ENCODE peak calls at places on chromosomes 7 and 10, in six cellular contexts. One of them, this sample, is unnamed.

GRCh38 chr10:91552706-91553105 is 80.2 kb downstream of the PPP1R3C start:
- DNase-seq in HCT116: peak; percentile 2
- DNase-seq in H1: no peak
- DNase-seq in HepG2: no peak
- DNase-seq in GM12878: no peak
- DNase-seq in K562: no peak
- DNase-seq in this sample: peak; percentile 27

GRCh38 chr10:29588640-29589421 is 45.9 kb downstream of the SVIL start:
- DNase-seq in HCT116: no peak
- DNase-seq in H1: no peak
- DNase-seq in HepG2: no peak
- DNase-seq in GM12878: no peak
- DNase-seq in K562: no peak
- DNase-seq in this sample: no peak

GRCh38 chr10:97974526-97975525 is 55.6 kb downstream of the CRTAC1 start:
- DNase-seq in HCT116: no peak
- DNase-seq in H1: no peak
- DNase-seq in HepG2: no peak
- DNase-seq in GM12878: no peak
- DNase-seq in K562: no peak
- DNase-seq in this sample: peak; percentile 43

GRCh38 chr7:96982586-96982985 is 22.8 kb upstream of the DLX6 start:
- DNase-seq in HCT116: no peak
- DNase-seq in H1: no peak
- DNase-seq in HepG2: peak; percentile 15
- DNase-seq in GM12878: no peak
- DNase-seq in K562: no peak
- DNase-seq in this sample: no peak

GRCh38 chr7:99254390-99254789 is 18.2 kb upstream of the MYH16 start:
- DNase-seq in HCT116: no peak
- DNase-seq in H1: no peak
- DNase-seq in HepG2: no peak
- DNase-seq in GM12878: no peak
- DNase-seq in K562: no peak
- DNase-seq in this sample: no peak

GRCh38 chr7:131326576-131326975 is 1.1 kb upstream of the MKLN1 start:
- DNase-seq in HCT116: no peak
- DNase-seq in H1: no peak
- DNase-seq in HepG2: peak; percentile 65
- DNase-seq in GM12878: no peak
- DNase-seq in K562: no peak
- DNase-seq in this sample: no peak

GRCh38 chr7:120110169-120110568 is 162.8 kb upstream of the KCND2 start:
- DNase-seq in HCT116: no peak
- DNase-seq in H1: no peak
- DNase-seq in HepG2: no peak
- DNase-seq in GM12878: no peak
- DNase-seq in K562: no peak
- DNase-seq in this sample: peak; percentile 16

GRCh38 chr10:121735248-121735647 is 137.0 kb upstream of the FGFR2 start:
- DNase-seq in HCT116: no peak
- DNase-seq in H1: no peak
- DNase-seq in HepG2: no peak
- DNase-seq in GM12878: no peak
- DNase-seq in K562: peak; percentile 9
- DNase-seq in this sample: no peak

GRCh38 chr7:11780267-11780666 is 51.7 kb downstream of the THSD7A start:
- DNase-seq in HCT116: no peak
- DNase-seq in H1: no peak
- DNase-seq in HepG2: no peak
- DNase-seq in GM12878: no peak
- DNase-seq in K562: no peak
- DNase-seq in this sample: no peak

GRCh38 chr7:2967238-2967637 is 76.4 kb downstream of the CARD11 start:
- DNase-seq in HCT116: no peak
- DNase-seq in H1: no peak
- DNase-seq in HepG2: no peak
- DNase-seq in GM12878: no peak
- DNase-seq in K562: no peak
- DNase-seq in this sample: no peak

GRCh38 chr7:98802088-98802780 is 67.6 kb downstream of the TMEM130 start:
- DNase-seq in HCT116: peak; percentile 55
- DNase-seq in H1: no peak
- DNase-seq in HepG2: peak; percentile 14
- DNase-seq in GM12878: peak; percentile 92
- DNase-seq in K562: peak; percentile 80
- DNase-seq in this sample: no peak

GRCh38 chr10:6382081-6382480 is 179.3 kb downstream of the PFKFB3 start:
- DNase-seq in HCT116: no peak
- DNase-seq in H1: no peak
- DNase-seq in HepG2: no peak
- DNase-seq in GM12878: peak; percentile 13
- DNase-seq in K562: no peak
- DNase-seq in this sample: no peak

GRCh38 chr10:60606343-60607080 is 171.8 kb upstream of the CDK1 start:
- DNase-seq in HCT116: no peak
- DNase-seq in H1: no peak
- DNase-seq in HepG2: no peak
- DNase-seq in GM12878: no peak
- DNase-seq in K562: no peak
- DNase-seq in this sample: no peak
- TF ChIP-seq ATF3 in HCT116: no peak
- TF ChIP-seq ATF3 in H1: no peak
- TF ChIP-seq ATF3 in HepG2: no peak
- TF ChIP-seq ATF3 in GM12878: no peak
- TF ChIP-seq ATF3 in K562: no peak
- TF ChIP-seq ATF3 in this sample: no peak

GRCh38 chr7:74101061-74101681 is 17.6 kb downstream of the LIMK1 start:
- DNase-seq in HCT116: no peak
- DNase-seq in H1: no peak
- DNase-seq in HepG2: no peak
- DNase-seq in GM12878: peak; percentile 60
- DNase-seq in K562: peak; percentile 42
- DNase-seq in this sample: no peak
- TF ChIP-seq MAX in HCT116: no peak
- TF ChIP-seq MAX in H1: no peak
- TF ChIP-seq MAX in HepG2: no peak
- TF ChIP-seq MAX in GM12878: no peak
- TF ChIP-seq MAX in K562: no peak
- TF ChIP-seq MAX in this sample: no peak

GRCh38 chr7:123191132-123191531 is 8.6 kb downstream of the SLC13A1 start:
- DNase-seq in HCT116: no peak
- DNase-seq in H1: no peak
- DNase-seq in HepG2: peak; percentile 68
- DNase-seq in GM12878: no peak
- DNase-seq in K562: no peak
- DNase-seq in this sample: no peak
- TF ChIP-seq ATF3 in HCT116: no peak
- TF ChIP-seq ATF3 in H1: no peak
- TF ChIP-seq ATF3 in HepG2: peak; percentile 53
- TF ChIP-seq ATF3 in GM12878: no peak
- TF ChIP-seq ATF3 in K562: no peak
- TF ChIP-seq ATF3 in this sample: no peak

GRCh38 chr10:51804861-51805260 is 105.5 kb upstream of the CSTF2T start:
- DNase-seq in HCT116: no peak
- DNase-seq in H1: no peak
- DNase-seq in HepG2: no peak
- DNase-seq in GM12878: no peak
- DNase-seq in K562: no peak
- DNase-seq in this sample: no peak

GRCh38 chr10:51806079-51806835 is 106.9 kb upstream of the CSTF2T start:
- DNase-seq in HCT116: no peak
- DNase-seq in H1: no peak
- DNase-seq in HepG2: no peak
- DNase-seq in GM12878: no peak
- DNase-seq in K562: no peak
- DNase-seq in this sample: no peak

DNA sequence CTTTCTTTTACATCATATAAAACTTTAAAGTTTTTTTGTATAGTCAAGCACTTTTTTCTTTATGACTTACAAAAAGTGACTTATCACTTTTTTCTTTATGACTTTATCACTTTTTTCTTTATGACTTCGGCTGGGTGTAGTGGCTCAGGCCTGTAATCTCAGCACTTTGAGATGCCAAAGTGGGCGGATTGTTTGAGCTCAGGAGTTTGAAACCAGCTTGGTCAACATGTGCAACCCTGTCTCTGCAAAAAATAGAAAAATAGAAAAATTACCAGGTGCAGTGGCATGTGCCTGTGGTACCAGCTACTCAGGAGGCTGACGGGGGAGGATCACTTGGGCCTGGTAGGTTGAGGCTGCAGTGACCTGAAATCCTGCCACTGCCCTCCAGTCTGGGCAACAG is 108.8 kb upstream of the CSTF2T start:
- DNase-seq in HCT116: no peak
- DNase-seq in H1: no peak
- DNase-seq in HepG2: no peak
- DNase-seq in GM12878: no peak
- DNase-seq in K562: no peak
- DNase-seq in this sample: no peak
- TF ChIP-seq MAX in HCT116: no peak
- TF ChIP-seq MAX in H1: no peak
- TF ChIP-seq MAX in HepG2: no peak
- TF ChIP-seq MAX in GM12878: no peak
- TF ChIP-seq MAX in K562: no peak
- TF ChIP-seq MAX in this sample: no peak

GRCh38 chr10:2067015-2067414 is 329.7 kb upstream of the ADARB2 start:
- DNase-seq in HCT116: no peak
- DNase-seq in H1: no peak
- DNase-seq in HepG2: no peak
- DNase-seq in GM12878: no peak
- DNase-seq in K562: no peak
- DNase-seq in this sample: no peak
- TF ChIP-seq ATF3 in HCT116: no peak
- TF ChIP-seq ATF3 in H1: no peak
- TF ChIP-seq ATF3 in HepG2: no peak
- TF ChIP-seq ATF3 in GM12878: no peak
- TF ChIP-seq ATF3 in K562: no peak
- TF ChIP-seq ATF3 in this sample: no peak

GRCh38 chr10:48507494-48507893 is 97.4 kb downstream of the ARHGAP22 start:
- DNase-seq in HCT116: no peak
- DNase-seq in H1: no peak
- DNase-seq in HepG2: no peak
- DNase-seq in GM12878: no peak
- DNase-seq in K562: no peak
- DNase-seq in this sample: no peak

GRCh38 chr10:48504141-48504885 is 100.6 kb downstream of the ARHGAP22 start:
- DNase-seq in HCT116: no peak
- DNase-seq in H1: no peak
- DNase-seq in HepG2: no peak
- DNase-seq in GM12878: no peak
- DNase-seq in K562: no peak
- DNase-seq in this sample: no peak

GRCh38 chr10:48505394-48506112 is 99.3 kb downstream of the ARHGAP22 start:
- DNase-seq in HCT116: no peak
- DNase-seq in H1: peak; percentile 31
- DNase-seq in HepG2: no peak
- DNase-seq in GM12878: no peak
- DNase-seq in K562: peak; percentile 57
- DNase-seq in this sample: peak; percentile 77

GRCh38 chr10:48507933-48508830 is 96.7 kb downstream of the ARHGAP22 start:
- DNase-seq in HCT116: no peak
- DNase-seq in H1: no peak
- DNase-seq in HepG2: no peak
- DNase-seq in GM12878: no peak
- DNase-seq in K562: no peak
- DNase-seq in this sample: no peak

DNA sequence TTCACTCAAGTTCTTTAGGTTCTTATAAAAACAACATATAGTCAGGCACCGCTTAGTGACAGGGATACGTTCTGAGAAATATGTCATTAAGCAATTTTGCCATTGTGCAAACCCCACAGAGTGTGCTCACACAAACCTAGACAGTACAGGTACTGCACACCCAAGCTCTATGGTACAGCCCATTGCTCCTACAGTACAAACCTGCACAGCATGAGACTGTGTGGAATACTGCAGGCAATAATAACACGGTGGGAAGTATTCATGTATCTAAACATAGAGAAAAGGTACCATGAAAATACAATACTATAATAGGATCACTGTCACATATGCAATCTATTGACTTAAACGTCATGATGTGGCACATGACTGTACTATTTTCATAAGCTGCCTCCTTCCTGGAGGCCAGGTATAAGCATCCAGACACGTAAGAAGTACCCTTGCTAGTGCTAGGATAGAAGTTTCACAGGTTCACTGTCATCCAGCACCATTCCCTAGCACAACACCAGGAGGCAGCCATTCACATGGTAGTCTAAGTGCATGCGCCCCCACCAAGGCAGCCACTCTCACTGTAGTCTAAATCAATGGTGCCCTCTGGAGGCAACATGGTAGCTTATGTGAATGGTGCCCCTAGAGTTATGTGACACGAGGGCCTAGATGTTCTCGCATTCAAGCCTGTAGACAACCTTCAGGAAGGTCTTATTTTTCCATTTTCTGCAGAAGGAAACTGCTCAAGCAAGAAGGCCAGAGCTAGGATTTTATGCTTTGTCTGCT is 98.5 kb downstream of the ARHGAP22 start:
- DNase-seq in HCT116: peak; percentile 68
- DNase-seq in H1: no peak
- DNase-seq in HepG2: peak; percentile 88
- DNase-seq in GM12878: no peak
- DNase-seq in K562: peak; percentile 92
- DNase-seq in this sample: no peak
- TF ChIP-seq MAX in HCT116: peak; percentile 35
- TF ChIP-seq MAX in H1: peak; percentile 21
- TF ChIP-seq MAX in HepG2: no peak
- TF ChIP-seq MAX in GM12878: no peak
- TF ChIP-seq MAX in K562: peak; percentile 73
- TF ChIP-seq MAX in this sample: no peak

GRCh38 chr10:43210556-43210955 is 56.3 kb downstream of the RASGEF1A start:
- DNase-seq in HCT116: no peak
- DNase-seq in H1: no peak
- DNase-seq in HepG2: no peak
- DNase-seq in GM12878: no peak
- DNase-seq in K562: no peak
- DNase-seq in this sample: peak; percentile 3
- TF ChIP-seq ATF3 in HCT116: no peak
- TF ChIP-seq ATF3 in H1: no peak
- TF ChIP-seq ATF3 in HepG2: no peak
- TF ChIP-seq ATF3 in GM12878: no peak
- TF ChIP-seq ATF3 in K562: no peak
- TF ChIP-seq ATF3 in this sample: no peak